ENCODE peak calls at places on chromosome X, in five cellular contexts. J is lower leg skin, D is HFFc6, O is M059J, C is colonic mucosa. V is an unnamed sample.

GRCh38 chrX:80879143-80879542 is 69.5 kb upstream of the BRWD3 start:
- DNase-seq in C (no peak), J (no peak), O (peak; percentile 4), D (no peak), V (no peak)

GRCh38 chrX:12709047-12709446 is 82.2 kb upstream of the PRPS2 start:
- DNase-seq in J (no peak), C (no peak), D (no peak), O (no peak), V (no peak)

GRCh38 chrX:124435616-124436015 is 89.3 kb downstream of the SH2D1A start:
- DNase-seq in D (no peak), J (no peak), O (no peak), C (no peak), V (no peak)

GRCh38 chrX:87664381-87664780 is 146.8 kb downstream of the KLHL4 start:
- DNase-seq in O (peak; percentile 12), C (no peak), D (no peak), J (no peak), V (peak; percentile 13)

GRCh38 chrX:136872091-136872700 is 8.3 kb downstream of the RBMX start:
- DNase-seq in J (no peak), C (no peak), O (no peak), D (no peak), V (no peak)

GRCh38 chrX:68060506-68061205 is 372.6 kb downstream of the OPHN1 start:
- DNase-seq in O (peak; percentile 34), D (no peak), J (no peak), C (no peak), V (no peak)

GRCh38 chrX:85108165-85108564 is 104.5 kb downstream of the APOOL start:
- DNase-seq in J (no peak), O (no peak), C (no peak), D (no peak), V (no peak)

GRCh38 chrX:44913656-44914531 is 40.9 kb downstream of the KDM6A start:
- DNase-seq in J (no peak), O (no peak), D (no peak), C (no peak), V (no peak)

GRCh38 chrX:108303682-108304081 is 134.5 kb downstream of the COL4A6 start:
- DNase-seq in C (no peak), O (no peak), D (no peak), J (no peak), V (no peak)

GRCh38 chrX:1841746-1842145 is 226.9 kb downstream of the ASMT start:
- DNase-seq in O (no peak), C (no peak), J (peak; percentile 25), D (no peak), V (no peak)

GRCh38 chrX:17580529-17581155 is 156.7 kb upstream of the SCML1 start:
- DNase-seq in O (peak; percentile 64), C (no peak), D (peak; percentile 58), J (no peak), V (no peak)

GRCh38 chrX:3141031-3141430 is 99.8 kb downstream of the ARSF start:
- DNase-seq in D (no peak), O (peak; percentile 32), C (no peak), J (no peak), V (no peak)

GRCh38 chrX:56857042-56857441 is 128.0 kb downstream of the NBDY start:
- DNase-seq in J (no peak), D (no peak), C (no peak), O (no peak), V (no peak)

GRCh38 chrX:55638933-55639332 is 15.7 kb downstream of the FOXR2 start:
- DNase-seq in J (no peak), D (no peak), O (no peak), C (no peak), V (no peak)

GRCh38 chrX:80432441-80432840 is 12.2 kb downstream of the TENT5D start:
- DNase-seq in J (no peak), O (no peak), D (no peak), C (no peak), V (no peak)

GRCh38 chrX:24874604-24875247 is 141.0 kb downstream of the ARX start:
- DNase-seq in D (no peak), J (no peak), C (no peak), O (no peak), V (no peak)

GRCh38 chrX:143568467-143568866 is 51.2 kb upstream of the SPANXN3 start:
- DNase-seq in C (no peak), J (no peak), O (no peak), D (no peak), V (no peak)

GRCh38 chrX:96721398-96721797 is 36.8 kb downstream of the DIAPH2 start:
- DNase-seq in O (peak; percentile 0), J (no peak), C (no peak), D (no peak), V (no peak)

GRCh38 chrX:2831471-2832228 is 2.9 kb downstream of the GYG2 start:
- DNase-seq in O (no peak), J (peak; percentile 59), C (no peak), D (no peak), V (no peak)

GRCh38 chrX:27354021-27354420 is 109.1 kb downstream of the PPP4R3C start:
- DNase-seq in D (no peak), O (no peak), C (no peak), J (no peak), V (no peak)

GRCh38 chrX:123835661-123836371 is 24.0 kb upstream of the XIAP start:
- DNase-seq in C (peak; percentile 29), D (peak; percentile 74), J (no peak), O (peak; percentile 95), V (no peak)

GRCh38 chrX:13081385-13082285 is 37.2 kb upstream of the FAM9C start:
- DNase-seq in C (no peak), O (no peak), D (no peak), J (no peak), V (peak; percentile 74)